ENCODE peak calls at places on chromosomes 1 and 21, in nine cellular contexts. One of them, this sample, is unnamed.
A peak's percentile ranks its signal among the peaks of the same experiment; 100 is the strongest.

GRCh38 chr1:10217748-10218441 is 7.5 kb downstream of the KIF1B start:
- DNase-seq in effector memory CD4-positive, alpha-beta T cell: no peak
- DNase-seq in AG09309: no peak
- DNase-seq in NCI-H2081: no peak
- DNase-seq in hepatocyte: no peak
- DNase-seq in GM23248: peak; percentile 82
- DNase-seq in foreskin keratinocyte: no peak
- DNase-seq in A172: peak; percentile 11
- DNase-seq in Caki2: no peak
- DNase-seq in this sample: peak; percentile 32

GRCh38 chr1:236112332-236112627 is 30.1 kb upstream of the GPR137B start:
- DNase-seq in effector memory CD4-positive, alpha-beta T cell: no peak
- DNase-seq in AG09309: no peak
- DNase-seq in NCI-H2081: no peak
- DNase-seq in hepatocyte: no peak
- DNase-seq in GM23248: no peak
- DNase-seq in foreskin keratinocyte: no peak
- DNase-seq in A172: no peak
- DNase-seq in Caki2: no peak
- DNase-seq in this sample: no peak

GRCh38 chr21:42315296-42315891 is at the start of gene TFF3:
- DNase-seq in effector memory CD4-positive, alpha-beta T cell: no peak
- DNase-seq in AG09309: no peak
- DNase-seq in NCI-H2081: peak; percentile 91
- DNase-seq in hepatocyte: peak; percentile 64
- DNase-seq in GM23248: no peak
- DNase-seq in foreskin keratinocyte: no peak
- DNase-seq in A172: no peak
- DNase-seq in Caki2: no peak
- DNase-seq in this sample: no peak

GRCh38 chr1:8094481-8095241 is 68.6 kb upstream of the ERRFI1 start:
- DNase-seq in effector memory CD4-positive, alpha-beta T cell: no peak
- DNase-seq in AG09309: no peak
- DNase-seq in NCI-H2081: no peak
- DNase-seq in hepatocyte: peak; percentile 66
- DNase-seq in GM23248: peak; percentile 87
- DNase-seq in foreskin keratinocyte: peak; percentile 79
- DNase-seq in A172: peak; percentile 54
- DNase-seq in Caki2: peak; percentile 79
- DNase-seq in this sample: peak; percentile 91

GRCh38 chr1:184866991-184867788 is 107.1 kb downstream of the NIBAN1 start:
- DNase-seq in effector memory CD4-positive, alpha-beta T cell: peak; percentile 33
- DNase-seq in AG09309: peak; percentile 96
- DNase-seq in NCI-H2081: no peak
- DNase-seq in hepatocyte: no peak
- DNase-seq in GM23248: peak; percentile 90
- DNase-seq in foreskin keratinocyte: peak; percentile 95
- DNase-seq in A172: peak; percentile 92
- DNase-seq in Caki2: peak; percentile 47
- DNase-seq in this sample: peak; percentile 82

GRCh38 chr1:110011527-110012041 is 22.8 kb upstream of the STRIP1 start:
- DNase-seq in effector memory CD4-positive, alpha-beta T cell: no peak
- DNase-seq in AG09309: no peak
- DNase-seq in NCI-H2081: no peak
- DNase-seq in hepatocyte: peak; percentile 68
- DNase-seq in GM23248: peak; percentile 71
- DNase-seq in foreskin keratinocyte: peak; percentile 33
- DNase-seq in A172: peak; percentile 41
- DNase-seq in Caki2: peak; percentile 33
- DNase-seq in this sample: peak; percentile 59

GRCh38 chr21:20882462-20883415 is 115.5 kb upstream of the NCAM2 start:
- DNase-seq in effector memory CD4-positive, alpha-beta T cell: no peak
- DNase-seq in AG09309: no peak
- DNase-seq in NCI-H2081: peak; percentile 22
- DNase-seq in hepatocyte: peak; percentile 61
- DNase-seq in GM23248: peak; percentile 20
- DNase-seq in foreskin keratinocyte: peak; percentile 7
- DNase-seq in A172: peak; percentile 14
- DNase-seq in Caki2: peak; percentile 28
- DNase-seq in this sample: no peak

GRCh38 chr1:36542962-36543515 is 60.3 kb upstream of the CSF3R start:
- DNase-seq in effector memory CD4-positive, alpha-beta T cell: no peak
- DNase-seq in AG09309: no peak
- DNase-seq in NCI-H2081: peak; percentile 17
- DNase-seq in hepatocyte: no peak
- DNase-seq in GM23248: no peak
- DNase-seq in foreskin keratinocyte: no peak
- DNase-seq in A172: peak; percentile 2
- DNase-seq in Caki2: no peak
- DNase-seq in this sample: no peak

GRCh38 chr1:171251042-171251740 is 2.9 kb downstream of the FMO1 start:
- DNase-seq in effector memory CD4-positive, alpha-beta T cell: no peak
- DNase-seq in AG09309: no peak
- DNase-seq in NCI-H2081: peak; percentile 14
- DNase-seq in hepatocyte: peak; percentile 59
- DNase-seq in GM23248: peak; percentile 58
- DNase-seq in foreskin keratinocyte: peak; percentile 39
- DNase-seq in A172: peak; percentile 35
- DNase-seq in Caki2: no peak
- DNase-seq in this sample: no peak

GRCh38 chr1:45304311-45305081 is 22.2 kb upstream of the HPDL start:
- DNase-seq in effector memory CD4-positive, alpha-beta T cell: no peak
- DNase-seq in AG09309: no peak
- DNase-seq in NCI-H2081: no peak
- DNase-seq in hepatocyte: peak; percentile 15
- DNase-seq in GM23248: peak; percentile 9
- DNase-seq in foreskin keratinocyte: peak; percentile 39
- DNase-seq in A172: no peak
- DNase-seq in Caki2: no peak
- DNase-seq in this sample: no peak

GRCh38 chr1:42586016-42586415 is 72.2 kb upstream of the PPIH start:
- DNase-seq in effector memory CD4-positive, alpha-beta T cell: no peak
- DNase-seq in AG09309: no peak
- DNase-seq in NCI-H2081: no peak
- DNase-seq in hepatocyte: no peak
- DNase-seq in GM23248: no peak
- DNase-seq in foreskin keratinocyte: no peak
- DNase-seq in A172: no peak
- DNase-seq in Caki2: no peak
- DNase-seq in this sample: no peak

GRCh38 chr1:20739225-20739624 is 6.7 kb upstream of the SH2D5 start:
- DNase-seq in effector memory CD4-positive, alpha-beta T cell: no peak
- DNase-seq in AG09309: peak; percentile 44
- DNase-seq in NCI-H2081: no peak
- DNase-seq in hepatocyte: no peak
- DNase-seq in GM23248: peak; percentile 83
- DNase-seq in foreskin keratinocyte: peak; percentile 75
- DNase-seq in A172: peak; percentile 35
- DNase-seq in Caki2: peak; percentile 41
- DNase-seq in this sample: no peak

GRCh38 chr1:32127780-32128179 is 19.9 kb downstream of the KPNA6 start:
- DNase-seq in effector memory CD4-positive, alpha-beta T cell: no peak
- DNase-seq in AG09309: no peak
- DNase-seq in NCI-H2081: no peak
- DNase-seq in hepatocyte: no peak
- DNase-seq in GM23248: no peak
- DNase-seq in foreskin keratinocyte: no peak
- DNase-seq in A172: no peak
- DNase-seq in Caki2: no peak
- DNase-seq in this sample: no peak